ENCODE peak calls at places on chromosomes 5 and 9, in seven cellular contexts. One of them, this sample, is unnamed. For H3K36me3, the result is how much of the 10 kb centered on the place peaks cover.

GRCh38 chr9:134869554-134870310 is 10.9 kb upstream of the FCN2 start:
- DNase-seq in ovary: no peak
- DNase-seq in WERI-Rb-1: peak
- DNase-seq in GM06990: no peak
- DNase-seq in IMR-90: no peak
- DNase-seq in SK-N-SH: no peak
- DNase-seq in GM23338: no peak
- DNase-seq in this sample: peak

GRCh38 chr9:131824175-131824594 is 84.3 kb upstream of the RAPGEF1 start:
- DNase-seq in SK-N-SH: no peak
- DNase-seq in IMR-90: no peak
- DNase-seq in ovary: no peak
- DNase-seq in GM23338: no peak
- DNase-seq in GM06990: no peak
- DNase-seq in WERI-Rb-1: no peak
- DNase-seq in this sample: peak

GRCh38 chr9:95025213-95026170 is 292.0 kb downstream of the FANCC start:
- DNase-seq in GM23338: no peak
- DNase-seq in WERI-Rb-1: peak
- DNase-seq in ovary: peak
- DNase-seq in SK-N-SH: peak
- DNase-seq in GM06990: no peak
- DNase-seq in IMR-90: peak
- DNase-seq in this sample: peak

GRCh38 chr5:72540759-72541438 is 33.7 kb upstream of the ZNF366 start:
- DNase-seq in ovary: no peak
- DNase-seq in GM06990: no peak
- DNase-seq in SK-N-SH: no peak
- DNase-seq in GM23338: no peak
- DNase-seq in IMR-90: no peak
- DNase-seq in WERI-Rb-1: no peak
- DNase-seq in this sample: no peak

GRCh38 chr9:20297646-20298084 is 324.6 kb downstream of the MLLT3 start:
- DNase-seq in IMR-90: peak
- DNase-seq in GM23338: no peak
- DNase-seq in ovary: peak
- DNase-seq in GM06990: no peak
- DNase-seq in WERI-Rb-1: no peak
- DNase-seq in SK-N-SH: no peak
- DNase-seq in this sample: no peak

GRCh38 chr5:32232441-32233219 is 58.5 kb upstream of the GOLPH3 start:
- DNase-seq in GM06990: peak
- DNase-seq in WERI-Rb-1: peak
- DNase-seq in GM23338: peak
- DNase-seq in SK-N-SH: peak
- DNase-seq in ovary: peak
- DNase-seq in IMR-90: peak
- DNase-seq in this sample: peak

GRCh38 chr9:19552693-19553092 is 143.9 kb downstream of the ACER2 start:
- DNase-seq in GM23338: no peak
- DNase-seq in SK-N-SH: no peak
- DNase-seq in GM06990: no peak
- DNase-seq in ovary: no peak
- DNase-seq in WERI-Rb-1: peak
- DNase-seq in IMR-90: no peak
- DNase-seq in this sample: no peak

GRCh38 chr5:8060235-8061139 is 191.5 kb downstream of the MTRR start:
- DNase-seq in WERI-Rb-1: no peak
- DNase-seq in SK-N-SH: no peak
- DNase-seq in IMR-90: no peak
- DNase-seq in ovary: no peak
- DNase-seq in GM06990: no peak
- DNase-seq in GM23338: peak
- DNase-seq in this sample: no peak

GRCh38 chr5:64210866-64211265 is 45.2 kb downstream of the RNF180 start:
- DNase-seq in GM23338: peak
- DNase-seq in IMR-90: peak
- DNase-seq in ovary: no peak
- DNase-seq in GM06990: no peak
- DNase-seq in WERI-Rb-1: no peak
- DNase-seq in SK-N-SH: no peak
- DNase-seq in this sample: no peak

GRCh38 chr5:6755519-6755918 is 42.3 kb downstream of the TENT4A start:
- DNase-seq in ovary: peak
- DNase-seq in IMR-90: no peak
- DNase-seq in WERI-Rb-1: no peak
- DNase-seq in SK-N-SH: no peak
- DNase-seq in GM23338: no peak
- DNase-seq in GM06990: no peak
- DNase-seq in this sample: no peak

GRCh38 chr5:6753851-6754250 is 40.6 kb downstream of the TENT4A start:
- DNase-seq in IMR-90: no peak
- DNase-seq in ovary: no peak
- DNase-seq in WERI-Rb-1: no peak
- DNase-seq in SK-N-SH: no peak
- DNase-seq in GM23338: no peak
- DNase-seq in GM06990: no peak
- DNase-seq in this sample: no peak

GRCh38 chr5:6752782-6753181 is 39.5 kb downstream of the TENT4A start:
- DNase-seq in WERI-Rb-1: no peak
- DNase-seq in IMR-90: no peak
- DNase-seq in GM23338: no peak
- DNase-seq in ovary: no peak
- DNase-seq in SK-N-SH: no peak
- DNase-seq in GM06990: no peak
- DNase-seq in this sample: no peak

GRCh38 chr5:6755941-6756340 is 42.7 kb downstream of the TENT4A start:
- DNase-seq in SK-N-SH: no peak
- DNase-seq in IMR-90: no peak
- DNase-seq in WERI-Rb-1: no peak
- DNase-seq in ovary: no peak
- DNase-seq in GM23338: no peak
- DNase-seq in GM06990: no peak
- DNase-seq in this sample: no peak

DNA sequence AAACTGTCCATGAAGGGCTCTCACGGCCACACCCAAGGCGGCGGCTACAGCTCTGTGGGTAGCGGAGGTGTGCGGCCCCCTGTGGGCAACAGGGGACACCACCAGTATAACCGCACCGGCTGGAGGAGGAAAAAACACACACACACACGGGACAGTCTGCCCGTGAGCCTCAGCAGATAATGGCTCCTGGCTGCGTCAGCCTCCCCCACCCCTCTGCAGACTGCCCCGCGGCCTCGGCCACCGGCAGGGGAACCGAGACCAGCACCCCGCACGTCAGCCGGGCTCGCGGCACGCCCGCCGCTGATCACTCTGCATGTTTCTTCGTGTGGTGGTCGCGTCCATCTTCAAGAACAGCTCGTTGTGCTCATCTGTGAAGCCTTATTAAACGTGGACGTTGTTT is 41.5 kb downstream of the TENT4A start:
- DNase-seq in SK-N-SH: no peak
- DNase-seq in ovary: no peak
- DNase-seq in IMR-90: no peak
- DNase-seq in WERI-Rb-1: no peak
- DNase-seq in GM23338: no peak
- DNase-seq in GM06990: no peak
- DNase-seq in this sample: no peak
- H3K36me3 ChIP-seq in SK-N-SH: half or more
- H3K36me3 ChIP-seq in ovary: under half
- H3K36me3 ChIP-seq in IMR-90: half or more
- H3K36me3 ChIP-seq in WERI-Rb-1: half or more
- H3K36me3 ChIP-seq in GM23338: under half
- H3K36me3 ChIP-seq in GM06990: under half
- H3K36me3 ChIP-seq in this sample: under half

DNA sequence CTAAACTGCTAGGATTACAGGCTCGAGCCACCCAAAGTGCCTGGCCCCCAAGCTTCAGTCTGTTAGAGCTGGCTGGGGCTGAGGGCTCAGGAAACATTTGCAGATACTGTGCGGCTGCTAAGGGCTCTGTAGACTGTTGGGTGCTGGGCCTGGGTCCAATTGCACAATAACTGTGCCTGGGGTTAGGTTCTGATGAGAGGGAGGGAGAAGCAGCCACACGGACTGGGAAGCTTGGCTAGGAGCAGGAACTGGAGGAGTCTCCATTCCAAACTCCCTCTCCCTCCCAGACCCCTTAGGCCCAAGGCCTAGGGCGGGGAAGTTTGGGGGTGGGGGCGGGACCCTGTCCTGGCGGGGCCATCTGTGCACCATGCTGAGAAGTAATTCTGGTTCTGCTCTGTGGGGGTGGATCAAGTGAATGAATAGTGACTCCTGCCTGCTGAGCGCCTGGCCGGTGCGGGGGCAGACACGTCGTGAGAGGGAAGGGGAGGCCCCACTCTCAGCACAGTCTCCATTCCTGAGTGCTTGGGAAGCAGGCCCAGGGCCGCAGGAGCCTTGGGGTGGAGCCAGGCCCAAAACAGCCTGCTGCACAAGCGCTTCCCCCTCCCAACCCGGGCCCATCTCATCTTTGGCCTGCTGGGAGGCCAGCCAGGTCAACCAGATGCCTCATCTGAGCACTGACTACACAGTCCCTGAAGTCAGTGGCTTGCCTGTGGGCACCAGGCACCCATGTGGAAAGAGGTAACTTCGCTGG is 1.5 kb downstream of the ASS1 start:
- DNase-seq in ovary: peak
- DNase-seq in GM06990: no peak
- DNase-seq in IMR-90: peak
- DNase-seq in WERI-Rb-1: peak
- DNase-seq in SK-N-SH: peak
- DNase-seq in GM23338: peak
- DNase-seq in this sample: peak
- H3K4me3 ChIP-seq in ovary: peak
- H3K4me3 ChIP-seq in GM06990: no peak
- H3K4me3 ChIP-seq in IMR-90: no peak
- H3K4me3 ChIP-seq in WERI-Rb-1: peak
- H3K4me3 ChIP-seq in SK-N-SH: no peak
- H3K4me3 ChIP-seq in GM23338: peak
- H3K4me3 ChIP-seq in this sample: peak

GRCh38 chr9:87659534-87660419 is 66.1 kb upstream of the CTSL start:
- DNase-seq in IMR-90: no peak
- DNase-seq in GM06990: no peak
- DNase-seq in ovary: no peak
- DNase-seq in WERI-Rb-1: no peak
- DNase-seq in GM23338: no peak
- DNase-seq in SK-N-SH: no peak
- DNase-seq in this sample: no peak

GRCh38 chr9:87657893-87658292 is 68.0 kb upstream of the CTSL start:
- DNase-seq in SK-N-SH: no peak
- DNase-seq in ovary: no peak
- DNase-seq in GM06990: no peak
- DNase-seq in IMR-90: no peak
- DNase-seq in GM23338: no peak
- DNase-seq in WERI-Rb-1: no peak
- DNase-seq in this sample: no peak

GRCh38 chr9:87656485-87656884 is 69.4 kb upstream of the CTSL start:
- DNase-seq in GM23338: no peak
- DNase-seq in WERI-Rb-1: no peak
- DNase-seq in ovary: peak
- DNase-seq in SK-N-SH: no peak
- DNase-seq in IMR-90: peak
- DNase-seq in GM06990: no peak
- DNase-seq in this sample: no peak

GRCh38 chr9:87657190-87657589 is 68.7 kb upstream of the CTSL start:
- DNase-seq in ovary: no peak
- DNase-seq in GM23338: no peak
- DNase-seq in IMR-90: no peak
- DNase-seq in SK-N-SH: no peak
- DNase-seq in WERI-Rb-1: no peak
- DNase-seq in GM06990: no peak
- DNase-seq in this sample: no peak

GRCh38 chr9:87655731-87656130 is 70.2 kb upstream of the CTSL start:
- DNase-seq in GM06990: no peak
- DNase-seq in WERI-Rb-1: no peak
- DNase-seq in GM23338: no peak
- DNase-seq in ovary: no peak
- DNase-seq in SK-N-SH: no peak
- DNase-seq in IMR-90: no peak
- DNase-seq in this sample: no peak
- H3K36me3 ChIP-seq in GM06990: under half
- H3K36me3 ChIP-seq in WERI-Rb-1: under half
- H3K36me3 ChIP-seq in GM23338: under half
- H3K36me3 ChIP-seq in ovary: under half
- H3K36me3 ChIP-seq in SK-N-SH: under half
- H3K36me3 ChIP-seq in IMR-90: under half
- H3K36me3 ChIP-seq in this sample: under half

DNA sequence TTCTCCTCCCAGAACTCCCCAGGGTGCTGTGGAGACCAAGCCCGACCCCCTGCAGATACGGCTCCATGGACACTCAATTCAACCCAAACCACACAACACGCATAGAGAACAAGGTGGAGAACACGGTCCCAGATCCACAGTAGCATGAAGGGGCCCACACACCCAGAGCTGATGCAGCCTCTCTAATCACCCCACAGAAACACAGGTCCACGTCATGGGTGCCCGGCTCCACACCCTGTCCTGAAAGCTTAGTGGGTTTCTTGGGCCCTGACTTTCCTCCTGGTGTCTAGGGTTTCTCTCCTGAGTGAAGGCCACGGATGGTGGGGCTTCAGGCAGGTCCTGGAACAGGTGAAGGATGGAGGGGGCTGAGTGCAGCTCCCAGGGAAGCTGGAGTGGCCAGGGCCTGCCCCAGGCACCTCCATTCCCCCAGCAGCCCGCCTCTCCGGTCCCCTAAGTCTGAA is 1.5 kb upstream of the SLC23A1 start:
- DNase-seq in GM23338: no peak
- DNase-seq in ovary: no peak
- DNase-seq in GM06990: no peak
- DNase-seq in WERI-Rb-1: no peak
- DNase-seq in SK-N-SH: no peak
- DNase-seq in IMR-90: no peak
- DNase-seq in this sample: no peak
- H3K4me3 ChIP-seq in GM23338: no peak
- H3K4me3 ChIP-seq in ovary: no peak
- H3K4me3 ChIP-seq in GM06990: no peak
- H3K4me3 ChIP-seq in WERI-Rb-1: no peak
- H3K4me3 ChIP-seq in SK-N-SH: no peak
- H3K4me3 ChIP-seq in IMR-90: no peak
- H3K4me3 ChIP-seq in this sample: no peak

GRCh38 chr9:7164440-7165349 is 406.9 kb downstream of the KDM4C start:
- DNase-seq in GM06990: no peak
- DNase-seq in ovary: no peak
- DNase-seq in GM23338: no peak
- DNase-seq in WERI-Rb-1: no peak
- DNase-seq in IMR-90: no peak
- DNase-seq in SK-N-SH: no peak
- DNase-seq in this sample: no peak
- H3K36me3 ChIP-seq in GM06990: under half
- H3K36me3 ChIP-seq in ovary: under half
- H3K36me3 ChIP-seq in GM23338: under half
- H3K36me3 ChIP-seq in WERI-Rb-1: under half
- H3K36me3 ChIP-seq in IMR-90: under half
- H3K36me3 ChIP-seq in SK-N-SH: under half
- H3K36me3 ChIP-seq in this sample: under half

This sample was measured in H7.